ENCODE peak calls at places on chromosomes 16 and 17, in eight cellular contexts. G is GF-D8; A is stimulated activated CD4-positive, alpha-beta T cell treated with anti-CD3 and anti-CD28 coated beads, Interleukin-2, amount 100 ng/mL, for 24 hours; U is activated CD4-positive, CD25-positive, alpha-beta regulatory T cell; Y is psoas muscle; X is ovary; N is right atrium auricular region; M is stimulated activated CD8-positive, alpha-beta memory T cell treated with anti-CD3 and anti-CD28 coated beads, Interleukin-7, amount 100 ng/mL, for 1 hour. P is an unnamed sample.

GRCh38 chr16:85017151-85017550 is 5.8 kb upstream of the ZDHHC7 start:
- DNase-seq in G (peak; percentile 63), A (peak; percentile 45), U (no peak), Y (no peak), X (no peak), N (no peak), M (no peak), P (no peak)

GRCh38 chr17:16040710-16041251 is 41.2 kb downstream of the TTC19 start:
- DNase-seq in G (no peak), A (no peak), U (no peak), Y (no peak), X (peak; percentile 61), N (no peak), M (no peak), P (no peak)

GRCh38 chr17:17590883-17591407 is 563 bp downstream of the PEMT start:
- DNase-seq in G (no peak), A (no peak), U (no peak), Y (no peak), X (no peak), N (no peak), M (no peak), P (no peak)

GRCh38 chr17:56786989-56787482 is 46.7 kb downstream of the C17orf67 start:
- DNase-seq in G (peak; percentile 70), A (peak; percentile 55), U (no peak), Y (no peak), X (no peak), N (no peak), M (no peak), P (peak; percentile 67)

GRCh38 chr17:48628641-48629410 is 2.7 kb upstream of the HOXB9 start:
- DNase-seq in G (no peak), A (no peak), U (no peak), Y (no peak), X (no peak), N (no peak), M (no peak), P (no peak)

GRCh38 chr16:85206472-85207356 is 94.4 kb upstream of the CIBAR2 start:
- DNase-seq in G (no peak), A (no peak), U (no peak), Y (peak; percentile 82), X (peak; percentile 89), N (peak; percentile 78), M (no peak), P (no peak)

GRCh38 chr17:63840591-63841349 is 1.7 kb downstream of the SMARCD2 start:
- DNase-seq in G (no peak), A (no peak), U (no peak), Y (peak; percentile 67), X (peak; percentile 57), N (no peak), M (no peak), P (no peak)

GRCh38 chr16:89085755-89086154 is 7.9 kb upstream of the ACSF3 start:
- DNase-seq in G (no peak), A (no peak), U (no peak), Y (no peak), X (no peak), N (no peak), M (no peak), P (no peak)

GRCh38 chr16:47732806-47733150 is 271.6 kb downstream of the PHKB start:
- DNase-seq in G (no peak), A (peak; percentile 24), U (no peak), Y (no peak), X (no peak), N (no peak), M (no peak), P (peak; percentile 33)

GRCh38 chr16:4298761-4299522 is 16.9 kb upstream of the GLIS2 start:
- DNase-seq in G (no peak), A (no peak), U (no peak), Y (peak; percentile 82), X (peak; percentile 82), N (peak; percentile 84), M (no peak), P (peak; percentile 61)

GRCh38 chr17:81189670-81190530 is 23.9 kb upstream of the AATK start:
- DNase-seq in G (no peak), A (no peak), U (no peak), Y (no peak), X (no peak), N (no peak), M (no peak), P (no peak)

GRCh38 chr16:5502467-5502869 is 404.9 kb upstream of the EEF2KMT start:
- DNase-seq in G (no peak), A (no peak), U (no peak), Y (no peak), X (no peak), N (no peak), M (no peak), P (no peak)

GRCh38 chr16:3920206-3920605 is 39.7 kb upstream of the CREBBP start:
- DNase-seq in G (no peak), A (no peak), U (no peak), Y (no peak), X (peak; percentile 11), N (no peak), M (no peak), P (no peak)

P was measured in pulmonary artery endothelial cell.